ENCODE peak calls at places on chromosomes 2 and 18, in six cellular contexts. X is PC-3, P is mesendoderm, D is neural progenitor cell, G is K562, W is fibroblast of lung. M is an unnamed sample. For H3K79me2, the result is how much of the 10 kb centered on the place peaks cover.

GRCh38 chr2:148300534-148300933 is 279.6 kb downstream of the MBD5 start:
- DNase-seq in X (no peak), P (no peak), D (no peak), G (no peak), W (peak), M (no peak)

GRCh38 chr18:21740724-21741510 is at the start of gene MIB1:
- DNase-seq in X (no peak), P (peak), D (peak), G (peak), W (no peak), M (no peak)

GRCh38 chr2:54083440-54083839 is 32.0 kb upstream of the ACYP2 start:
- DNase-seq in X (no peak), P (no peak), D (no peak), G (no peak), W (peak), M (no peak)

GRCh38 chr2:200814276-200814815 is 2.6 kb downstream of the BZW1 start:
- DNase-seq in X (no peak), P (no peak), D (no peak), G (no peak), W (no peak), M (peak)

GRCh38 chr2:54575379-54575888 is 119.3 kb downstream of the SPTBN1 start:
- DNase-seq in X (peak), P (no peak), D (no peak), G (no peak), W (peak), M (no peak)

GRCh38 chr2:147714582-147714981 is 130.2 kb upstream of the ACVR2A start:
- DNase-seq in X (no peak), P (no peak), D (no peak), G (no peak), W (peak), M (no peak)

GRCh38 chr2:20917724-20918572 is 95.0 kb upstream of the LDAH start:
- DNase-seq in X (peak), P (no peak), D (peak), G (no peak), W (peak), M (no peak)

GRCh38 chr18:9706081-9706935 is 1.8 kb upstream of the RAB31 start:
- DNase-seq in X (no peak), P (peak), D (no peak), G (no peak), W (no peak), M (no peak)

GRCh38 chr18:12023375-12023774 is 42.1 kb downstream of the IMPA2 start:
- DNase-seq in X (no peak), P (no peak), D (no peak), G (no peak), W (no peak), M (no peak)

GRCh38 chr2:107197601-107198000 is 311.6 kb upstream of the ST6GAL2 start:
- DNase-seq in X (no peak), P (no peak), D (no peak), G (no peak), W (no peak), M (no peak)

GRCh38 chr2:65075605-65076344 is 19.6 kb downstream of the CEP68 start:
- DNase-seq in X (no peak), P (peak), D (no peak), G (peak), W (no peak), M (no peak)

DNA sequence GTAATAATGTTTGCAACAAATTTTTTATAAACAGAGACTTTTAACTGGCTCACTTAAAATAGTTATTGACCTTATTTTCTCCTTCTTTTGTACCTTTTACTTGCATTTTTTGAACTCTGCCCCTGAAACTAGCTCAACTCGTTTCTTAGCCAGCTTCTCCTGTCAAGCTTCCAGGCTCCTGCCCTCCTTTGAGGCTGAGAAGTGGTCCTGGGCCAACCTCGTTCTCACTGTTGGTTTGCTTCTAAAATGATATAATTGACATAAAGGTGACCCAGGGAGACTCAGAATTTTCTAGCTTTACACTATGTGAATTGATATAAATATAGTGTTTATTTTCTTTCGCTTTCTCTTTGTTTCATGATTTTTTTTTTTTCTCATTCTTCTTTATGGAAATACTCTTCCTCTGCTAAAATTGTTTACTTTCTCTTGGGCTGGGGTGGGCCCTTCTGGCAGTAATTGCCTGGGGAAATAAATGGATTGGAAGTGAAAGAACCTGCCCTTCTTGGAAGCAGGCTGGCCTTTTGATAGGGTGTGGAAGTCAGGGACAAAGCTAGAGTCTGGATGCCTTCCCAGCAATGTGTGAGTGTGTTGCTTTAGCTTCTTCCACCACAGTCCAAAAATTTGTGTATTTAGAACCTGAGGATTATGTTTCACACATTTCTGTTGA is 30.7 kb downstream of the GPD2 start:
- DNase-seq in X (peak), P (peak), D (no peak), G (no peak), W (peak), M (no peak)
- H3K9ac ChIP-seq in X (no peak), P (no peak), D (no peak), G (no peak), W (no peak), M (no peak)

DNA sequence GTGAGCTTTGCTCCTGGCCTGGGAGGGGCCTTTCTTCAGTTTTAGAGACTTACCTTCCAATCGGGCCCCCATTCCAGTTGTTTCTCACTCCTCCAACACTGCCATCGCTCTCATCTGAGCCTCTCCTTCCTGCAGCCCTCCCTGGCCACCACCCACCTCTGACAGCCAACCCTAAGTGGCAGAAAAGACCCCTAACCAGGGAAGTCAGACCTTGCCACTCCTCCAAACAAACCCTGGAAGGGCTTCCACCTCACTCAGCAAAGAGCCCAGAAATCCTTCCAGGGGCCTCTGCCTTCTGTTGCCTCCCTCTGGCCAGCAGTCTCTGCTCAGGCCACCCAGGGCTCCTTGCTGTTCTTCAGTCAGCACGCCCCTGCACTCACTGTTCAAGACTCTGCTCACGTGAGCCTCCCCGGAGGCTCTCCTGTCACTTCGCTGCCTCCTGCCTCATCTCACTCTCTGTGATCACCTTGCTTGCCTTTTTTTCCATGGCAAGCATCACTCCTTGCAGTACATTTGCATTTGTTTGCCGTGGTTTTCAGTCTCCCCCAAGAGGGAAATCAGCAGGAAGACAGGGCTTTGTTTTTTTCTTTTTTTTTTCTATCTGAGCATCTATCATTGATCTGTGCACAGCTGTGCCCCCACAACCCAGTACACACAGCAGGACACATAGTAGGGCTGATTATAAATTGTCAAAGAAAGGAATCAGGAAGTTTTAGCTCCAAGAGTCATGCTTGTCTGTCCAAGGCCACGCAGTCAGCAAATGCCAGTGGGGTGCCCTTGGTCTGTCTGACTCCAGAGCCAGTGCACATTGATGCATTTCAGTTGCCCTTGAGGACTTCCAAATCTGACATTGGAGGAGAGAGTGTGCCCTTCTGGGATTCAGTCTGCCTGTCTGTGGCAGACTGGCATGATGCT is 83.9 kb downstream of the INHBB start:
- DNase-seq in X (no peak), P (peak), D (peak), G (no peak), W (no peak), M (no peak)
- H3K79me2 ChIP-seq in X (under half), P (under half), D (under half), G (under half), W (under half), M (under half)

DNA sequence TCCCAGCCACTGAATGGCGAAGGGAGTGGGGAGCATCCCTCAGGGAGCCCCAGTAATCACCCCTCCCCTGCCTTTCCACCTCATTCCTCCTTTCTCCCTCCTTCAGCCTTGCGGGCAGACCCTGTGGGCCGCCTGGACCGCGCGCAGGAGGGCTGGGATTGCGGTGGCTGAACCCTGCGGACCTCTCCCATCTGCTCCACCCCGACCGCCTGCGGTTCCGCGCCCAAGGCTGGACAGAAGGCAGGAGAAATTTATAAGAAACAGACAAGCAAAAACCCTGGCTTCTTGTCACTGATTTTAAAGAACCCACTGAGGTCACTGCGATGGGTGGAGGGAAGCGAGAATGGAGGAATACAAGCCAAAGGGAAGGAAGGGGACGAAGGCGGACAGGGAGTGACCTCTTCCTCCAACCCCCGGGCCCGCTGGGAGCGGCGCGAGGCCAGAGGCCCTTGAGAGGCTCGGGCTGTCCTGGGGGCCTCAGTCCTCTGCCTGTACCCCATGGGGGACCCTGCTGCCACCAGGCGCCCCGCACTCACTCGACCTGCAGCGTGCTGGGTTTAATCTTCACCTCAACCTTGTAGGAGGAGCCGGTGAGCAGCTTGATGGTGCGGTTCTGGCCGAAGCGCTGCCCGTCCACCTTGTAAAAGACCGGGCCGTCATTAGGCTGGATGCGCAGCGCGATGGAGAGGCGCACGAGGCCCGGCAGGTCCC is 908 bp downstream of the CNRIP1 start:
- DNase-seq in X (no peak), P (no peak), D (peak), G (no peak), W (peak), M (no peak)
- H3K9ac ChIP-seq in X (peak), P (peak), D (no peak), G (no peak), W (peak), M (no peak)

GRCh38 chr18:23146861-23147469 is 11.7 kb downstream of the CABLES1 start:
- DNase-seq in X (no peak), P (no peak), D (no peak), G (no peak), W (no peak), M (no peak)
- H3K79me2 ChIP-seq in X (under half), P (under half), D (under half), G (under half), W (under half), M (half or more)

DNA sequence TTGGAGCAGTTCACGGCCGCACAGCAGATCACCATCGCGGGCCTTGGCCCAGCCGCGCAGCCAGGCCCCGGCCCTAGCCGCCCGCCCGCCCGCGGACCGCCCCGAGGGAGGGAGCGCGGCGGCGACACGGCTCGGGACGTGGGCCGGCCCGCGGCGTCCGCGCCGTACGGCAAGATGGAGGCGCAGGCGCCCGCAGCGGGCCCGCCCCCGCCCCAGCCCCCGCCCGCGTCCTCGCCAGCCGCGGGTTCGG is at the start of gene THAP4:
- DNase-seq in X (no peak), P (no peak), D (no peak), G (peak), W (no peak), M (peak)
- H3K9ac ChIP-seq in X (peak), P (peak), D (peak), G (peak), W (peak), M (peak)

GRCh38 chr18:63180333-63180732 is 139.2 kb downstream of the BCL2 start:
- DNase-seq in X (no peak), P (no peak), D (peak), G (no peak), W (no peak), M (no peak)
- H3K79me2 ChIP-seq in X (under half), P (under half), D (under half), G (under half), W (under half), M (half or more)

M was measured in MM.1S.